ENCODE peak calls at places on chromosomes 12 and 14, in nine cellular contexts. U, B, F, E, M, H, V, L and J are unnamed samples.

GRCh38 chr14:50001999-50002925 is 109.4 kb downstream of the ARF6 start:
- DNase-seq in E (no peak), B (peak), L (no peak), H (peak), U (peak), F (no peak), M (no peak), V (peak), J (no peak)

GRCh38 chr14:91843437-91843836 is 23.9 kb downstream of the TC2N start:
- DNase-seq in F (no peak), B (no peak), M (no peak), L (no peak), U (no peak), H (no peak), E (no peak), V (no peak), J (no peak)

GRCh38 chr12:40336573-40337199 is 111.9 kb downstream of the LRRK2 start:
- DNase-seq in B (peak), E (no peak), F (peak), L (peak), U (no peak), H (no peak), V (no peak), M (no peak), J (peak)

GRCh38 chr12:56337753-56338221 is 897 bp upstream of the IL23A start:
- DNase-seq in B (no peak), L (no peak), E (no peak), V (no peak), F (no peak), M (no peak), H (no peak), U (no peak), J (no peak)

GRCh38 chr12:31896514-31897039 is 62.6 kb upstream of the RESF1 start:
- DNase-seq in H (no peak), L (no peak), E (no peak), B (peak), V (peak), F (peak), U (no peak), M (no peak), J (peak)

GRCh38 chr12:20305470-20305869 is 62.9 kb upstream of the PDE3A start:
- DNase-seq in E (no peak), V (no peak), U (no peak), L (no peak), M (no peak), F (peak), B (no peak), H (no peak), J (no peak)

GRCh38 chr14:73792476-73792875 is 59.2 kb upstream of the PTGR2 start:
- DNase-seq in U (no peak), F (peak), B (no peak), E (no peak), H (no peak), V (no peak), M (no peak), L (no peak), J (no peak)

GRCh38 chr12:90253142-90253541 is 544.5 kb upstream of the ATP2B1 start:
- DNase-seq in F (no peak), B (no peak), M (no peak), H (no peak), E (no peak), V (no peak), L (no peak), U (no peak), J (no peak)

GRCh38 chr12:119546340-119546739 is 47.2 kb upstream of the TMEM233 start:
- DNase-seq in H (no peak), F (no peak), V (no peak), U (no peak), M (no peak), B (no peak), L (no peak), E (no peak), J (no peak)

GRCh38 chr12:89138048-89138852 is 214.1 kb downstream of the DUSP6 start:
- DNase-seq in H (no peak), V (no peak), B (no peak), U (no peak), E (no peak), F (peak), L (peak), M (no peak), J (no peak)

GRCh38 chr14:37830271-37830670 is 234.8 kb downstream of the TTC6 start:
- DNase-seq in L (no peak), H (no peak), B (no peak), U (no peak), E (no peak), V (no peak), F (no peak), M (no peak), J (no peak)

GRCh38 chr12:106091421-106091820 is 47.3 kb downstream of the NUAK1 start:
- DNase-seq in L (no peak), E (no peak), U (no peak), M (no peak), H (no peak), B (no peak), F (no peak), V (no peak), J (no peak)

GRCh38 chr12:110015132-110015531 is 15.9 kb downstream of the ANKRD13A start:
- DNase-seq in V (no peak), L (no peak), H (no peak), U (no peak), M (no peak), F (no peak), E (no peak), B (no peak), J (no peak)

GRCh38 chr14:21093018-21093417 is 5.4 kb downstream of the ZNF219 start:
- DNase-seq in E (no peak), H (peak), L (no peak), V (no peak), B (no peak), U (no peak), F (no peak), M (no peak), J (no peak)

GRCh38 chr14:23551266-23552028 is at the start of gene ZFHX2:
- DNase-seq in M (peak), E (no peak), B (peak), H (peak), U (no peak), V (peak), L (peak), F (peak), J (no peak)

GRCh38 chr14:61196792-61197191 is 84.3 kb downstream of the TMEM30B start:
- DNase-seq in H (no peak), V (no peak), E (no peak), L (no peak), U (no peak), M (no peak), F (peak), B (no peak), J (no peak)

GRCh38 chr12:53069621-53070410 is 9.4 kb downstream of the SPRYD3 start:
- DNase-seq in B (no peak), U (no peak), L (no peak), H (peak), E (peak), F (peak), M (no peak), V (no peak), J (no peak)

GRCh38 chr12:72261885-72262284 is 10.3 kb upstream of the TRHDE start:
- DNase-seq in M (no peak), F (no peak), V (no peak), H (no peak), L (no peak), E (no peak), U (no peak), B (no peak), J (no peak)

GRCh38 chr14:103073367-103073875 is 10.6 kb upstream of the LBHD2 start:
- DNase-seq in V (no peak), U (no peak), M (no peak), H (peak), E (peak), F (no peak), L (no peak), B (no peak), J (no peak)

GRCh38 chr12:123849517-123849916 is 87.4 kb downstream of the DNAH10 start:
- DNase-seq in M (no peak), U (no peak), H (peak), F (no peak), V (no peak), E (no peak), L (no peak), B (no peak), J (no peak)

GRCh38 chr12:54393743-54394142 is 9.2 kb upstream of the ZNF385A start:
- DNase-seq in V (no peak), H (peak), E (no peak), B (no peak), L (no peak), M (no peak), U (no peak), F (no peak), J (no peak)

GRCh38 chr12:46152456-46152855 is 116.4 kb downstream of the SLC38A1 start:
- DNase-seq in E (no peak), M (no peak), U (no peak), H (no peak), B (no peak), F (no peak), L (no peak), V (no peak), J (no peak)

GRCh38 chr14:71139058-71139946 is 232.0 kb downstream of the PCNX1 start:
- DNase-seq in H (peak), B (peak), F (peak), M (peak), L (peak), U (no peak), E (no peak), V (peak), J (peak)

GRCh38 chr12:55647027-55647426 is 10.3 kb downstream of the OR10P1 start:
- DNase-seq in H (no peak), L (no peak), M (no peak), B (no peak), V (no peak), U (no peak), F (no peak), E (no peak), J (no peak)

GRCh38 chr14:97198813-97199212 is 401.6 kb downstream of the VRK1 start:
- DNase-seq in V (no peak), B (no peak), E (no peak), F (no peak), L (no peak), M (no peak), H (no peak), U (no peak), J (no peak)

GRCh38 chr12:104482113-104482512 is 25.4 kb downstream of the CHST11 start:
- DNase-seq in U (no peak), F (no peak), L (no peak), V (no peak), M (no peak), E (no peak), H (no peak), B (no peak), J (no peak)

GRCh38 chr14:59463773-59464650 is 1.2 kb downstream of the GPR135 start:
- DNase-seq in B (no peak), V (peak), L (peak), U (no peak), F (peak), M (peak), H (peak), E (peak), J (no peak)

GRCh38 chr14:104195854-104196253 is 57.5 kb downstream of the KIF26A start:
- DNase-seq in H (no peak), L (no peak), F (no peak), V (no peak), U (no peak), B (no peak), E (no peak), M (no peak), J (no peak)

GRCh38 chr12:104680070-104680469 is 223.3 kb downstream of the CHST11 start:
- DNase-seq in L (no peak), V (peak), M (no peak), B (no peak), E (no peak), U (no peak), H (no peak), F (peak), J (no peak)

GRCh38 chr14:73452341-73453191 is 5.8 kb downstream of the NUMB start:
- DNase-seq in F (peak), B (no peak), H (no peak), L (peak), M (no peak), U (peak), V (no peak), E (no peak), J (peak)

GRCh38 chr12:71967176-71967575 is 28.5 kb downstream of the TPH2 start:
- DNase-seq in F (no peak), U (no peak), M (no peak), L (no peak), B (no peak), H (no peak), E (no peak), V (no peak), J (no peak)

GRCh38 chr14:105144666-105145380 is 23.8 kb downstream of the JAG2 start:
- DNase-seq in B (no peak), U (no peak), E (peak), H (peak), L (no peak), M (no peak), F (no peak), V (no peak), J (no peak)

GRCh38 chr12:75196865-75197264 is 12.8 kb downstream of the KCNC2 start:
- DNase-seq in H (no peak), E (no peak), U (no peak), B (no peak), L (no peak), V (no peak), M (no peak), F (no peak), J (no peak)

GRCh38 chr14:61453103-61453767 is 131.9 kb downstream of the PRKCH start:
- DNase-seq in F (no peak), U (no peak), L (no peak), H (no peak), M (no peak), V (no peak), E (no peak), B (no peak), J (no peak)

GRCh38 chr14:54839681-54840080 is 62.9 kb downstream of the GCH1 start:
- DNase-seq in E (peak), L (peak), B (no peak), H (no peak), V (no peak), M (no peak), F (peak), U (no peak), J (no peak)

GRCh38 chr12:18719922-18720321 is 17.9 kb downstream of the PLCZ1 start:
- DNase-seq in V (no peak), F (no peak), E (no peak), M (no peak), L (no peak), U (no peak), H (no peak), B (no peak), J (no peak)